ENCODE peak calls at places on chromosomes 11 and 22, in six cellular contexts. U is stimulated activated CD8-positive, alpha-beta memory T cell treated with anti-CD3 and anti-CD28 coated beads, Interleukin-2, amount 100 ng/mL, for 1 hour; S is mesenchymal stem cell; V is activated CD4-positive, alpha-beta T cell treated with anti-CD3 and anti-CD28 coated beads, Interleukin-2, amount 50 U/mL, for 24 hours; I is trophoblast cell; N is immature natural killer cell. O is an unnamed sample.

GRCh38 chr11:1520987-1521349 is 34.4 kb upstream of the MOB2 start:
- DNase-seq in U (no peak), S (no peak), V (no peak), I (no peak), N (no peak), O (no peak)

GRCh38 chr11:26331911-26332571 is at the start of gene ANO3:
- DNase-seq in U (no peak), S (peak), V (no peak), I (peak), N (no peak), O (peak)

GRCh38 chr11:74085542-74085892 is 76.6 kb upstream of the UCP3 start:
- DNase-seq in U (no peak), S (no peak), V (no peak), I (no peak), N (no peak), O (peak)

GRCh38 chr11:126636911-126637799 is 281.7 kb downstream of the ST3GAL4 start:
- DNase-seq in U (no peak), S (no peak), V (no peak), I (peak), N (no peak), O (no peak)

GRCh38 chr22:21615731-21616130 is 14.1 kb downstream of the YDJC start:
- DNase-seq in U (no peak), S (no peak), V (no peak), I (no peak), N (no peak), O (no peak)

GRCh38 chr22:36910461-36910860 is 3.0 kb upstream of the CSF2RB start:
- DNase-seq in U (no peak), S (no peak), V (no peak), I (no peak), N (no peak), O (no peak)

GRCh38 chr22:45602004-45602733 is 69.5 kb upstream of the ATXN10 start:
- DNase-seq in U (no peak), S (no peak), V (no peak), I (no peak), N (no peak), O (no peak)

GRCh38 chr11:61473370-61474025 is 35.1 kb upstream of the LRRC10B start:
- DNase-seq in U (no peak), S (no peak), V (no peak), I (peak), N (no peak), O (peak)

GRCh38 chr11:19777342-19778102 is 64.9 kb downstream of the NAV2 start:
- DNase-seq in U (no peak), S (peak), V (no peak), I (peak), N (no peak), O (peak)

GRCh38 chr11:35282226-35282882 is 137.0 kb downstream of the SLC1A2 start:
- DNase-seq in U (no peak), S (peak), V (no peak), I (no peak), N (no peak), O (peak)

GRCh38 chr22:35301370-35301874 is 1.7 kb downstream of the TOM1 start:
- DNase-seq in U (no peak), S (peak), V (no peak), I (peak), N (no peak), O (peak)

GRCh38 chr11:16791494-16791961 is 53.1 kb downstream of the C11orf58 start:
- DNase-seq in U (no peak), S (peak), V (no peak), I (peak), N (no peak), O (peak)

GRCh38 chr11:3836903-3837302 is 3.9 kb downstream of the RHOG start:
- DNase-seq in U (no peak), S (no peak), V (no peak), I (no peak), N (peak), O (no peak)

GRCh38 chr11:76588455-76589325 is 81.9 kb downstream of the LRRC32 start:
- DNase-seq in U (no peak), S (peak), V (no peak), I (no peak), N (no peak), O (peak)

GRCh38 chr11:134630896-134631295 is 218.9 kb upstream of the B3GAT1 start:
- DNase-seq in U (no peak), S (no peak), V (no peak), I (no peak), N (no peak), O (no peak)

GRCh38 chr11:66858186-66858938 is 1.5 kb downstream of the LRFN4 start:
- DNase-seq in U (no peak), S (no peak), V (no peak), I (no peak), N (no peak), O (no peak)

GRCh38 chr11:104830080-104830479 is 68.2 kb downstream of the CASP12 start:
- DNase-seq in U (no peak), S (peak), V (no peak), I (no peak), N (no peak), O (peak)

GRCh38 chr11:21944577-21944976 is 248.3 kb upstream of the ANO5 start:
- DNase-seq in U (no peak), S (no peak), V (no peak), I (no peak), N (no peak), O (no peak)

GRCh38 chr11:36492724-36493304 is 17.3 kb downstream of the TRAF6 start:
- DNase-seq in U (no peak), S (peak), V (no peak), I (no peak), N (peak), O (peak)

GRCh38 chr11:42013656-42014201 is 554.3 kb upstream of the LRRC4C start:
- DNase-seq in U (no peak), S (no peak), V (no peak), I (no peak), N (no peak), O (no peak)

GRCh38 chr11:78364128-78364751 is 53.4 kb downstream of the GAB2 start:
- DNase-seq in U (no peak), S (no peak), V (no peak), I (no peak), N (no peak), O (no peak)

GRCh38 chr22:29883831-29884139 is 811 bp downstream of the MTMR3 start:
- DNase-seq in U (no peak), S (no peak), V (no peak), I (no peak), N (no peak), O (no peak)

GRCh38 chr11:133986545-133986944 is 29.8 kb upstream of the IGSF9B start:
- DNase-seq in U (no peak), S (no peak), V (no peak), I (no peak), N (no peak), O (no peak)

GRCh38 chr11:64048042-64048854 is 12.5 kb downstream of the FLRT1 start:
- DNase-seq in U (no peak), S (no peak), V (no peak), I (no peak), N (no peak), O (no peak)

GRCh38 chr11:47413908-47414684 is 5.7 kb downstream of the SLC39A13 start:
- DNase-seq in U (no peak), S (peak), V (no peak), I (no peak), N (no peak), O (peak)

GRCh38 chr11:110356769-110357671 is 60.6 kb upstream of the RDX start:
- DNase-seq in U (no peak), S (peak), V (no peak), I (peak), N (no peak), O (peak)

GRCh38 chr11:119816660-119817059 is 87.7 kb upstream of the NECTIN1 start:
- DNase-seq in U (no peak), S (no peak), V (no peak), I (no peak), N (no peak), O (no peak)

GRCh38 chr22:24270556-24271405 is at the start of gene SPECC1L:
- DNase-seq in U (peak), S (peak), V (peak), I (peak), N (peak), O (peak)

GRCh38 chr11:10355257-10355661 is 50.4 kb downstream of the ADM start:
- DNase-seq in U (no peak), S (peak), V (no peak), I (no peak), N (no peak), O (peak)

GRCh38 chr11:30143098-30143705 is 87.6 kb upstream of the FSHB start:
- DNase-seq in U (no peak), S (peak), V (no peak), I (no peak), N (peak), O (peak)

GRCh38 chr11:132943737-132944556 is 588.4 kb downstream of the OPCML start:
- DNase-seq in U (no peak), S (no peak), V (no peak), I (no peak), N (no peak), O (no peak)

GRCh38 chr22:26431151-26431995 is 2.3 kb downstream of the ASPHD2 start:
- DNase-seq in U (no peak), S (peak), V (no peak), I (no peak), N (no peak), O (no peak)

O was measured in amniotic epithelial cell.